ENCODE peak calls at places on chromosomes 6 and 20, in seven cellular contexts. V is ACHN, D is stromal cell of bone marrow, F is HS-27A, R is D341Med, M is neuronal stem cell, Y is mammary epithelial cell. L is an unnamed sample.

GRCh38 chr6:149139782-149140136 is 177.8 kb upstream of the TAB2 start:
- DNase-seq in V (no peak), D (no peak), F (no peak), R (no peak), M (no peak), Y (no peak), L (no peak)

GRCh38 chr20:17676942-17677341 is 5.1 kb downstream of the RRBP1 start:
- DNase-seq in V (no peak), D (no peak), F (no peak), R (no peak), M (no peak), Y (no peak), L (no peak)

GRCh38 chr6:133577851-133578250 is 311.1 kb upstream of the TCF21 start:
- DNase-seq in V (no peak), D (no peak), F (no peak), R (no peak), M (no peak), Y (no peak), L (no peak)

GRCh38 chr6:43763133-43763797 is 6.7 kb upstream of the VEGFA start:
- DNase-seq in V (no peak), D (no peak), F (no peak), R (no peak), M (no peak), Y (no peak), L (no peak)

GRCh38 chr20:59661621-59662020 is 57.3 kb downstream of the PHACTR3 start:
- DNase-seq in V (no peak), D (no peak), F (no peak), R (no peak), M (no peak), Y (no peak), L (no peak)

GRCh38 chr6:69233195-69233524 is 563.6 kb downstream of the LMBRD1 start:
- DNase-seq in V (no peak), D (no peak), F (no peak), R (peak), M (no peak), Y (no peak), L (no peak)

GRCh38 chr6:33297956-33298772 is 578 bp downstream of the RGL2 start:
- DNase-seq in V (peak), D (peak), F (no peak), R (peak), M (peak), Y (peak), L (no peak)

GRCh38 chr6:62716719-62717118 is 430.7 kb upstream of the KHDRBS2 start:
- DNase-seq in V (no peak), D (no peak), F (no peak), R (no peak), M (no peak), Y (no peak), L (no peak)

GRCh38 chr6:169167581-169168301 is 85.9 kb downstream of the THBS2 start:
- DNase-seq in V (no peak), D (no peak), F (peak), R (no peak), M (no peak), Y (peak), L (no peak)

GRCh38 chr6:37891072-37891471 is 71.5 kb downstream of the ZFAND3 start:
- DNase-seq in V (no peak), D (no peak), F (no peak), R (no peak), M (no peak), Y (no peak), L (no peak)

GRCh38 chr6:149166747-149167146 is 150.8 kb upstream of the TAB2 start:
- DNase-seq in V (no peak), D (no peak), F (no peak), R (no peak), M (no peak), Y (no peak), L (no peak)

GRCh38 chr6:161023316-161023715 is 31.7 kb downstream of the MAP3K4 start:
- DNase-seq in V (no peak), D (no peak), F (no peak), R (no peak), M (no peak), Y (no peak), L (no peak)

GRCh38 chr20:8709627-8710026 is 359.3 kb upstream of the PLCB4 start:
- DNase-seq in V (no peak), D (no peak), F (no peak), R (no peak), M (no peak), Y (no peak), L (no peak)

GRCh38 chr6:29845405-29846006 is 17.9 kb downstream of the HLA-G start:
- DNase-seq in V (no peak), D (no peak), F (no peak), R (no peak), M (no peak), Y (peak), L (no peak)

GRCh38 chr6:138107752-138108592 is 753 bp upstream of the PERP start:
- DNase-seq in V (no peak), D (no peak), F (no peak), R (peak), M (no peak), Y (peak), L (no peak)

GRCh38 chr6:3592371-3592941 is 135.6 kb upstream of the SLC22A23 start:
- DNase-seq in V (no peak), D (peak), F (peak), R (no peak), M (no peak), Y (peak), L (peak)

GRCh38 chr6:136969930-136970329 is 47.8 kb downstream of the SLC35D3 start:
- DNase-seq in V (no peak), D (no peak), F (no peak), R (no peak), M (no peak), Y (peak), L (no peak)

GRCh38 chr6:168607272-168608112 is 166.5 kb downstream of the SMOC2 start:
- DNase-seq in V (no peak), D (no peak), F (no peak), R (no peak), M (no peak), Y (no peak), L (no peak)

GRCh38 chr6:15879372-15880261 is 216.8 kb upstream of the DTNBP1 start:
- DNase-seq in V (no peak), D (no peak), F (peak), R (no peak), M (no peak), Y (no peak), L (no peak)

GRCh38 chr6:140445474-140446004 is 1071.1 kb upstream of the CITED2 start:
- DNase-seq in V (peak), D (peak), F (peak), R (no peak), M (no peak), Y (no peak), L (no peak)

GRCh38 chr20:34915131-34915530 is 38.7 kb downstream of the ACSS2 start:
- DNase-seq in V (no peak), D (no peak), F (no peak), R (no peak), M (no peak), Y (no peak), L (no peak)

GRCh38 chr20:29689411-29690225 is 1567.8 kb upstream of the DEFB115 start:
- DNase-seq in V (no peak), D (no peak), F (no peak), R (no peak), M (no peak), Y (no peak), L (no peak)

L was measured in skeletal muscle cell.